ENCODE peak calls at places on chromosomes 13 and 19, in eight cellular contexts. H, L, K, P, I, A, R and D are unnamed samples.

GRCh38 chr13:40194204-40194806 is 472.1 kb downstream of the FOXO1 start:
- DNase-seq in H (no peak), L (no peak), K (no peak), P (no peak), I (no peak), A (no peak), R (no peak), D (no peak)

GRCh38 chr19:3055741-3056453 is 6.4 kb downstream of the TLE5 start:
- DNase-seq in H (no peak), L (no peak), K (no peak), P (no peak), I (no peak), A (no peak), R (no peak), D (no peak)

GRCh38 chr13:95255072-95255732 is 46.0 kb downstream of the ABCC4 start:
- DNase-seq in H (no peak), L (no peak), K (no peak), P (no peak), I (no peak), A (no peak), R (no peak), D (no peak)

GRCh38 chr13:100096526-100096925 is 7.6 kb downstream of the PCCA start:
- DNase-seq in H (no peak), L (no peak), K (no peak), P (no peak), I (no peak), A (no peak), R (no peak), D (no peak)

GRCh38 chr19:58317481-58318072 is 9.2 kb upstream of the ZSCAN22 start:
- DNase-seq in H (no peak), L (no peak), K (no peak), P (peak), I (no peak), A (peak), R (peak), D (no peak)

GRCh38 chr13:83211301-83211700 is 671.0 kb downstream of the SLITRK1 start:
- DNase-seq in H (no peak), L (no peak), K (no peak), P (no peak), I (no peak), A (no peak), R (no peak), D (peak)

GRCh38 chr13:108375034-108375433 is 105.5 kb downstream of the TNFSF13B start:
- DNase-seq in H (no peak), L (no peak), K (no peak), P (no peak), I (no peak), A (no peak), R (no peak), D (no peak)

GRCh38 chr13:112213467-112214245 is 146.7 kb downstream of the SOX1 start:
- DNase-seq in H (no peak), L (no peak), K (no peak), P (no peak), I (no peak), A (no peak), R (no peak), D (no peak)

GRCh38 chr13:89568276-89568675 is 1779.2 kb upstream of the MIR17HG start:
- DNase-seq in H (no peak), L (no peak), K (no peak), P (no peak), I (no peak), A (no peak), R (peak), D (peak)

GRCh38 chr13:29920018-29920643 is 69.7 kb upstream of the UBL3 start:
- DNase-seq in H (no peak), L (no peak), K (no peak), P (no peak), I (no peak), A (no peak), R (no peak), D (no peak)

GRCh38 chr19:13623686-13624405 is 117.6 kb upstream of the CACNA1A start:
- DNase-seq in H (no peak), L (no peak), K (no peak), P (no peak), I (no peak), A (no peak), R (no peak), D (no peak)

GRCh38 chr13:95784891-95785290 is 108.0 kb downstream of the DNAJC3 start:
- DNase-seq in H (no peak), L (peak), K (no peak), P (no peak), I (no peak), A (peak), R (peak), D (no peak)

GRCh38 chr13:77729502-77730221 is 32.2 kb downstream of the SLAIN1 start:
- DNase-seq in H (no peak), L (no peak), K (no peak), P (no peak), I (no peak), A (no peak), R (no peak), D (no peak)

GRCh38 chr13:72535076-72535475 is 192.4 kb downstream of the MZT1 start:
- DNase-seq in H (no peak), L (no peak), K (no peak), P (no peak), I (no peak), A (no peak), R (no peak), D (no peak)

GRCh38 chr13:45799451-45799850 is 52.1 kb downstream of the SIAH3 start:
- DNase-seq in H (no peak), L (peak), K (no peak), P (no peak), I (no peak), A (no peak), R (no peak), D (peak)

GRCh38 chr13:62684359-62684758 is 1268.7 kb upstream of the PCDH20 start:
- DNase-seq in H (no peak), L (no peak), K (no peak), P (no peak), I (no peak), A (no peak), R (no peak), D (no peak)

GRCh38 chr19:10568444-10568825 is 344 bp downstream of the CDKN2D start:
- DNase-seq in H (peak), L (no peak), K (peak), P (no peak), I (no peak), A (no peak), R (peak), D (no peak)

GRCh38 chr19:18460900-18461299 is 23.0 kb upstream of the ISYNA1 start:
- DNase-seq in H (no peak), L (no peak), K (no peak), P (no peak), I (no peak), A (no peak), R (no peak), D (no peak)

GRCh38 chr13:87810391-87810801 is 139.2 kb downstream of the SLITRK5 start:
- DNase-seq in H (no peak), L (no peak), K (no peak), P (peak), I (no peak), A (no peak), R (peak), D (no peak)

GRCh38 chr13:33799950-33800592 is 17.9 kb upstream of the RFC3 start:
- DNase-seq in H (no peak), L (peak), K (no peak), P (no peak), I (no peak), A (peak), R (peak), D (peak)

GRCh38 chr19:28239270-28239669 is 973.7 kb downstream of the UQCRFS1 start:
- DNase-seq in H (no peak), L (no peak), K (no peak), P (peak), I (no peak), A (no peak), R (no peak), D (no peak)

GRCh38 chr19:50434525-50434924 is 1.8 kb downstream of the MYBPC2 start:
- DNase-seq in H (no peak), L (no peak), K (no peak), P (peak), I (no peak), A (no peak), R (no peak), D (no peak)

GRCh38 chr13:100130092-100130491 is 41.2 kb downstream of the PCCA start:
- DNase-seq in H (no peak), L (peak), K (no peak), P (no peak), I (no peak), A (peak), R (no peak), D (peak)

GRCh38 chr19:40274585-40275544 is 10.3 kb downstream of the AKT2 start:
- DNase-seq in H (no peak), L (no peak), K (peak), P (no peak), I (no peak), A (no peak), R (no peak), D (no peak)

GRCh38 chr19:31372245-31372781 is 23.1 kb upstream of the TSHZ3 start:
- DNase-seq in H (no peak), L (no peak), K (peak), P (no peak), I (no peak), A (no peak), R (no peak), D (no peak)

GRCh38 chr19:38061294-38061693 is 154.3 kb downstream of the SIPA1L3 start:
- DNase-seq in H (no peak), L (no peak), K (no peak), P (no peak), I (no peak), A (peak), R (peak), D (peak)

GRCh38 chr13:83221256-83221655 is 661.0 kb downstream of the SLITRK1 start:
- DNase-seq in H (no peak), L (no peak), K (no peak), P (no peak), I (no peak), A (no peak), R (no peak), D (no peak)

GRCh38 chr13:85497652-85498051 is 301.6 kb downstream of the SLITRK6 start:
- DNase-seq in H (no peak), L (peak), K (no peak), P (no peak), I (no peak), A (peak), R (peak), D (peak)

GRCh38 chr19:38852231-38853044 is 2.7 kb upstream of the HNRNPL start:
- DNase-seq in H (no peak), L (no peak), K (no peak), P (no peak), I (peak), A (peak), R (peak), D (peak)

GRCh38 chr13:52001120-52001731 is 10.0 kb downstream of the ATP7B start:
- DNase-seq in H (no peak), L (no peak), K (no peak), P (no peak), I (no peak), A (peak), R (peak), D (peak)